ENCODE peak calls at places on chromosomes 7 and 10, in ten cellular contexts. T, N, B, S, E, A, L, G, K and M are unnamed samples.

GRCh38 chr7:159042639-159043101 is 102.0 kb downstream of the VIPR2 start:
- DNase-seq in E (no peak), L (no peak), N (no peak), B (peak; percentile 5), K (no peak), G (no peak), T (no peak), S (no peak), A (no peak), M (no peak)

GRCh38 chr10:58817499-58817898 is 304.8 kb downstream of the BICC1 start:
- DNase-seq in T (no peak), N (no peak), E (no peak), A (no peak), K (no peak), G (peak; percentile 23), S (no peak), B (no peak), L (peak; percentile 42), M (no peak)

GRCh38 chr10:98296514-98296913 is 28.5 kb upstream of the LOXL4 start:
- DNase-seq in B (no peak), G (peak; percentile 15), T (no peak), L (peak; percentile 4), N (no peak), K (no peak), E (no peak), A (no peak), S (no peak), M (no peak)

GRCh38 chr10:46270086-46270811 is 16.5 kb upstream of the ANTXRL start:
- DNase-seq in S (no peak), T (no peak), L (no peak), N (no peak), B (peak; percentile 9), G (no peak), A (no peak), K (no peak), E (no peak), M (peak; percentile 19)

GRCh38 chr10:73850863-73851461 is 23.4 kb downstream of the CAMK2G start:
- DNase-seq in K (no peak), A (no peak), B (no peak), L (peak; percentile 48), G (peak; percentile 87), S (peak; percentile 51), E (no peak), N (no peak), T (no peak), M (no peak)

GRCh38 chr7:44693641-44694313 is 54.9 kb upstream of the ZMIZ2 start:
- DNase-seq in S (peak; percentile 32), L (peak; percentile 72), G (peak; percentile 68), B (no peak), K (no peak), N (no peak), T (peak; percentile 58), E (peak; percentile 28), A (no peak), M (no peak)

GRCh38 chr7:44415047-44415446 is 75.4 kb downstream of the NUDCD3 start:
- DNase-seq in T (peak; percentile 71), N (no peak), B (no peak), L (peak; percentile 50), G (no peak), S (peak; percentile 79), K (no peak), A (no peak), E (no peak), M (no peak)

GRCh38 chr10:113128450-113129105 is 178.5 kb downstream of the TCF7L2 start:
- DNase-seq in A (no peak), N (no peak), E (no peak), B (no peak), T (no peak), G (peak; percentile 41), K (no peak), L (no peak), S (no peak), M (no peak)

GRCh38 chr7:867406-868188 is 8.8 kb upstream of the GET4 start:
- DNase-seq in S (no peak), L (peak; percentile 49), A (no peak), E (no peak), G (peak; percentile 69), N (no peak), K (no peak), T (peak; percentile 14), B (no peak), M (no peak)

GRCh38 chr7:33979807-33980355 is 74.5 kb downstream of the BMPER start:
- DNase-seq in S (peak; percentile 100), K (no peak), E (no peak), G (peak; percentile 90), A (no peak), L (peak; percentile 79), T (peak; percentile 93), B (no peak), N (no peak), M (no peak)

GRCh38 chr10:102612964-102613275 is 31.4 kb upstream of the TRIM8 start:
- DNase-seq in N (no peak), A (no peak), L (no peak), B (peak; percentile 49), S (no peak), T (no peak), E (no peak), K (peak; percentile 51), G (no peak), M (no peak)

GRCh38 chr7:66779669-66780408 is 39.3 kb downstream of the RABGEF1 start:
- DNase-seq in N (no peak), T (peak; percentile 58), B (no peak), A (no peak), S (peak; percentile 23), E (no peak), L (peak; percentile 72), K (no peak), G (peak; percentile 32), M (no peak)

GRCh38 chr10:62961951-62962523 is 145.9 kb upstream of the EGR2 start:
- DNase-seq in A (no peak), K (no peak), L (peak; percentile 36), B (no peak), G (peak; percentile 59), E (no peak), S (no peak), N (no peak), T (no peak), M (no peak)

GRCh38 chr7:29764227-29764626 is 42.1 kb upstream of the WIPF3 start:
- DNase-seq in N (no peak), L (no peak), T (no peak), G (no peak), A (no peak), B (no peak), S (no peak), K (no peak), E (no peak), M (no peak)

GRCh38 chr10:118842826-118843624 is 88.3 kb upstream of the CACUL1 start:
- DNase-seq in K (no peak), S (no peak), G (no peak), A (no peak), E (no peak), B (no peak), N (no peak), L (no peak), T (no peak), M (no peak)